ENCODE peak calls at places on chromosome 4, in four cellular contexts. D is mucosa of descending colon, Q is AG20443, Z is heart left ventricle. B is an unnamed sample.

GRCh38 chr4:99998062-99998880 is 48.2 kb upstream of the H2AZ1 start:
- DNase-seq in D (no peak), Q (peak; percentile 30), Z (no peak), B (no peak)

GRCh38 chr4:77110707-77111106 is 34.9 kb upstream of the CCNI start:
- DNase-seq in D (no peak), Q (peak; percentile 12), Z (no peak), B (no peak)

GRCh38 chr4:174066806-174067205 is 216.7 kb downstream of the FBXO8 start:
- DNase-seq in D (no peak), Q (no peak), Z (no peak), B (no peak)

GRCh38 chr4:41169256-41169655 is 45.1 kb downstream of the APBB2 start:
- DNase-seq in D (no peak), Q (no peak), Z (no peak), B (no peak)

GRCh38 chr4:83356899-83357661 is 22.4 kb upstream of the HPSE start:
- DNase-seq in D (no peak), Q (peak; percentile 56), Z (no peak), B (peak; percentile 93)

GRCh38 chr4:186058253-186058979 is 10.5 kb upstream of the TLR3 start:
- DNase-seq in D (no peak), Q (no peak), Z (no peak), B (no peak)

GRCh38 chr4:22237155-22237751 is 278.6 kb downstream of the ADGRA3 start:
- DNase-seq in D (peak; percentile 86), Q (no peak), Z (no peak), B (no peak)

GRCh38 chr4:165580379-165580905 is 201.6 kb downstream of the CPE start:
- DNase-seq in D (no peak), Q (peak; percentile 43), Z (no peak), B (no peak)

GRCh38 chr4:37896206-37896605 is 5.3 kb downstream of the TBC1D1 start:
- DNase-seq in D (no peak), Q (no peak), Z (no peak), B (no peak)

GRCh38 chr4:183200453-183200852 is 101.4 kb downstream of the WWC2 start:
- DNase-seq in D (no peak), Q (peak; percentile 82), Z (peak; percentile 67), B (no peak)

GRCh38 chr4:54015421-54016065 is 48.9 kb downstream of the CHIC2 start:
- DNase-seq in D (no peak), Q (no peak), Z (no peak), B (no peak)

GRCh38 chr4:89222171-89222570 is 85.4 kb downstream of the GPRIN3 start:
- DNase-seq in D (no peak), Q (no peak), Z (no peak), B (no peak)

GRCh38 chr4:109915385-109916002 is 2.8 kb downstream of the EGF start:
- DNase-seq in D (no peak), Q (no peak), Z (no peak), B (no peak)

GRCh38 chr4:57378766-57379165 is 268.6 kb upstream of the IGFBP7 start:
- DNase-seq in D (no peak), Q (peak; percentile 27), Z (no peak), B (peak; percentile 52)

GRCh38 chr4:99362768-99363167 is 10.2 kb upstream of the ADH1C start:
- DNase-seq in D (no peak), Q (no peak), Z (peak; percentile 40), B (no peak)

GRCh38 chr4:54091637-54092404 is 8.1 kb upstream of the GSX2 start:
- DNase-seq in D (peak; percentile 85), Q (peak; percentile 94), Z (peak; percentile 89), B (peak; percentile 71)

GRCh38 chr4:67576538-67576937 is 18.0 kb downstream of the STAP1 start:
- DNase-seq in D (no peak), Q (no peak), Z (no peak), B (no peak)

GRCh38 chr4:6844986-6845385 is 62.5 kb downstream of the KIAA0232 start:
- DNase-seq in D (no peak), Q (no peak), Z (no peak), B (no peak)

GRCh38 chr4:120688791-120689190 is 233.7 kb downstream of the PRDM5 start:
- DNase-seq in D (no peak), Q (no peak), Z (no peak), B (no peak)

GRCh38 chr4:87819281-87819919 is 13.4 kb upstream of the MEPE start:
- DNase-seq in D (no peak), Q (peak; percentile 58), Z (no peak), B (no peak)

GRCh38 chr4:75673027-75673958 is at the start of gene G3BP2:
- DNase-seq in D (peak; percentile 100), Q (peak; percentile 99), Z (peak; percentile 99), B (peak; percentile 87)

GRCh38 chr4:61274286-61274685 is 74.2 kb downstream of the ADGRL3 start:
- DNase-seq in D (no peak), Q (no peak), Z (no peak), B (no peak)

GRCh38 chr4:177573487-177573886 is 131.2 kb upstream of the AGA start:
- DNase-seq in D (no peak), Q (peak; percentile 13), Z (no peak), B (no peak)

GRCh38 chr4:124096290-124096689 is 616.2 kb downstream of the ANKRD50 start:
- DNase-seq in D (no peak), Q (no peak), Z (no peak), B (no peak)

GRCh38 chr4:185019451-185020292 is 1.4 kb downstream of the HELT start:
- DNase-seq in D (no peak), Q (no peak), Z (no peak), B (no peak)

GRCh38 chr4:1373892-1374705 is 27.1 kb downstream of the UVSSA start:
- DNase-seq in D (peak; percentile 38), Q (no peak), Z (peak; percentile 61), B (no peak)

GRCh38 chr4:184348311-184349233 is 125.8 kb downstream of the IRF2 start:
- DNase-seq in D (peak; percentile 78), Q (no peak), Z (no peak), B (no peak)